ENCODE peak calls at places on chromosomes 16 and 17, in five cellular contexts. P is brain pericyte, V is SJSA1, A is adrenal gland, J is GM10248. T is an unnamed sample.

GRCh38 chr17:77882040-77882439 is 76.5 kb upstream of the TNRC6C start:
- DNase-seq in P (no peak), V (no peak), A (no peak), J (no peak), T (no peak)

GRCh38 chr17:71902931-71903506 is 217.8 kb upstream of the SOX9 start:
- DNase-seq in P (no peak), V (no peak), A (no peak), J (no peak), T (no peak)

GRCh38 chr17:7843536-7844291 is 9.7 kb downstream of the KDM6B start:
- DNase-seq in P (no peak), V (peak; percentile 82), A (peak; percentile 90), J (peak; percentile 90), T (peak; percentile 96)

GRCh38 chr17:35210741-35211140 is 16.5 kb upstream of the SLC35G3 start:
- DNase-seq in P (no peak), V (no peak), A (no peak), J (no peak), T (no peak)

GRCh38 chr16:86647561-86647960 is 69.2 kb downstream of the FOXL1 start:
- DNase-seq in P (no peak), V (no peak), A (no peak), J (no peak), T (no peak)

GRCh38 chr17:28204751-28205150 is 114.2 kb upstream of the TMEM97 start:
- DNase-seq in P (no peak), V (peak; percentile 52), A (no peak), J (no peak), T (no peak)

GRCh38 chr17:49962599-49963276 is 6.3 kb upstream of the DLX4 start:
- DNase-seq in P (no peak), V (no peak), A (no peak), J (no peak), T (no peak)

GRCh38 chr17:41082565-41083136 is 1.3 kb upstream of the KRTAP4-7 start:
- DNase-seq in P (no peak), V (no peak), A (no peak), J (no peak), T (no peak)

GRCh38 chr16:13939821-13940220 is 19.9 kb downstream of the ERCC4 start:
- DNase-seq in P (no peak), V (no peak), A (no peak), J (no peak), T (no peak)

GRCh38 chr17:30952645-30953393 is 18.0 kb upstream of the RNF135 start:
- DNase-seq in P (no peak), V (no peak), A (peak; percentile 44), J (no peak), T (no peak)

GRCh38 chr17:70855401-70856054 is 686.2 kb downstream of the KCNJ2 start:
- DNase-seq in P (no peak), V (no peak), A (no peak), J (no peak), T (no peak)

GRCh38 chr16:89880477-89881367 is 7.3 kb downstream of the TCF25 start:
- DNase-seq in P (no peak), V (no peak), A (no peak), J (no peak), T (no peak)

GRCh38 chr16:13883266-13883665 is 36.7 kb upstream of the ERCC4 start:
- DNase-seq in P (no peak), V (no peak), A (no peak), J (no peak), T (no peak)

GRCh38 chr16:1164975-1165374 is 12.1 kb downstream of the CACNA1H start:
- DNase-seq in P (no peak), V (no peak), A (no peak), J (no peak), T (no peak)

GRCh38 chr17:81448960-81449359 is 53.7 kb downstream of the BAHCC1 start:
- DNase-seq in P (no peak), V (no peak), A (no peak), J (no peak), T (no peak)

GRCh38 chr17:83121921-83122820 is 42.8 kb downstream of the METRNL start:
- DNase-seq in P (no peak), V (no peak), A (no peak), J (no peak), T (no peak)

GRCh38 chr16:87580855-87581261 is 21.4 kb upstream of the JPH3 start:
- DNase-seq in P (no peak), V (peak; percentile 100), A (no peak), J (no peak), T (no peak)

GRCh38 chr17:7355053-7355452 is at the start of gene TMEM95:
- DNase-seq in P (no peak), V (no peak), A (no peak), J (no peak), T (no peak)

GRCh38 chr17:48751733-48752398 is 23.3 kb upstream of the HOXB13 start:
- DNase-seq in P (no peak), V (no peak), A (no peak), J (no peak), T (no peak)

GRCh38 chr17:65046236-65046635 is 10.3 kb downstream of the GNA13 start:
- DNase-seq in P (no peak), V (no peak), A (no peak), J (no peak), T (no peak)

T was measured in mesenteric fat pad.